ENCODE peak calls at places on chromosomes 6 and 20, in five cellular contexts. A is HL-60, W is cardiac muscle cell, Y is endothelial cell, B is PC-9. V is an unnamed sample.

GRCh38 chr20:50314326-50314725 is 123.7 kb downstream of the CEBPB start:
- DNase-seq in A (no peak), W (no peak), Y (no peak), B (no peak), V (no peak)

GRCh38 chr6:14552891-14553290 is 435.3 kb downstream of the CD83 start:
- DNase-seq in A (no peak), W (no peak), Y (no peak), B (no peak), V (no peak)

GRCh38 chr6:83467620-83468036 is 36.8 kb upstream of the ME1 start:
- DNase-seq in A (peak), W (no peak), Y (no peak), B (no peak), V (no peak)

GRCh38 chr6:31723245-31723979 is at the start of gene MPIG6B:
- DNase-seq in A (no peak), W (no peak), Y (no peak), B (no peak), V (no peak)

GRCh38 chr6:27854421-27854820 is 57.8 kb downstream of the OR2B2 start:
- DNase-seq in A (no peak), W (no peak), Y (no peak), B (no peak), V (no peak)

GRCh38 chr20:47638851-47639250 is 137.2 kb downstream of the NCOA3 start:
- DNase-seq in A (no peak), W (no peak), Y (no peak), B (no peak), V (no peak)

GRCh38 chr6:169722362-169723199 is 1.7 kb downstream of the PHF10 start:
- DNase-seq in A (peak), W (peak), Y (peak), B (peak), V (peak)

GRCh38 chr6:84921891-84922290 is 157.5 kb upstream of the TBX18 start:
- DNase-seq in A (no peak), W (no peak), Y (no peak), B (no peak), V (peak)

GRCh38 chr6:51608932-51609331 is 478.5 kb downstream of the PKHD1 start:
- DNase-seq in A (no peak), W (no peak), Y (no peak), B (no peak), V (no peak)

DNA sequence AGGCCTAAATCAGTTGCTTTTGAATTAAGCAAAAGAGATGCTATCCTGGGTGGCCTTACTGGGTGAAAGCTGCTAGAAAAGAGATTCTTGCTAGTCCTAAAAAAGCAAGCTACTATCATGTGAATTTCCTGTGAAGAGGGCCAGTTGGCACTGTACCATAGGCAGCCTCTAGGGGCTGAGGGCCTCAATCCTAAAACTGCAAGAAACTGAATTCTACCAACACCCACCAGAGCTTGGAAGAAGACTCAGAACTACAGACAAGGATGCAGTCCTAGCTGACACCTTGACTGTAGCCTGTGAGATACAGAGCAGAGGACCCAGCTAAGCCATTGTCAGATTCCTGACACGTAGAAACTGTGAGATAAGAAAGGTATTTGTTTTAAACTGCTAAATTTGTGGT is 24.5 kb downstream of the CLIC5 start:
- DNase-seq in A (no peak), W (peak), Y (no peak), B (no peak), V (no peak)
- TF ChIP-seq CTCF in A (no peak), W (peak), Y (peak), B (no peak), V (no peak)

DNA sequence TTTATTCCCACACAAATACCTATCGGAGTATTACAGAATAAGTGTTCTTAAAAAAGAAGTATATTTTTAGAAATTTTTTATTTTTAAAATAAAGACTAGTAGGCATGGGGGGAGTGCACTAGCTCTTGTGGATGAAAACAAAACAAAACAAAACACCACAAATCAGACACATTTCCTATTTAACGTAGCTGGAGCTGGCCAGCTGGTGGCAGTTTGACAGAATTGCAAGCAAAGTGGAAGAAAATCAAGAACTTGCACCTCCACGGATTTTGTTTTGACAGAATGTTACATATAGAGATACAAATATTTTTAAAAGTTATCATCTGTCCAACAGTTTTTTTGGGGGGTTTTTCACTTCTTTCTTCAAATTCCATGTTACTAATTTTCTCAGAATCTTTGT is 63.6 kb upstream of the SNRPB2 start:
- DNase-seq in A (no peak), W (no peak), Y (no peak), B (no peak), V (no peak)
- TF ChIP-seq CTCF in A (no peak), W (no peak), Y (peak), B (no peak), V (peak)

GRCh38 chr20:36795691-36796090 is 22.1 kb upstream of the DSN1 start:
- DNase-seq in A (no peak), W (no peak), Y (no peak), B (no peak), V (no peak)

GRCh38 chr20:36794116-36794474 is 20.5 kb upstream of the DSN1 start:
- DNase-seq in A (no peak), W (no peak), Y (no peak), B (no peak), V (no peak)

GRCh38 chr20:36793294-36794115 is 19.9 kb upstream of the DSN1 start:
- DNase-seq in A (no peak), W (no peak), Y (no peak), B (no peak), V (no peak)

GRCh38 chr20:36791862-36792261 is 18.3 kb upstream of the DSN1 start:
- DNase-seq in A (no peak), W (no peak), Y (no peak), B (no peak), V (no peak)

GRCh38 chr20:36792422-36792821 is 18.9 kb upstream of the DSN1 start:
- DNase-seq in A (no peak), W (peak), Y (peak), B (peak), V (peak)
- TF ChIP-seq CTCF in A (no peak), W (peak), Y (no peak), B (peak), V (peak)

DNA sequence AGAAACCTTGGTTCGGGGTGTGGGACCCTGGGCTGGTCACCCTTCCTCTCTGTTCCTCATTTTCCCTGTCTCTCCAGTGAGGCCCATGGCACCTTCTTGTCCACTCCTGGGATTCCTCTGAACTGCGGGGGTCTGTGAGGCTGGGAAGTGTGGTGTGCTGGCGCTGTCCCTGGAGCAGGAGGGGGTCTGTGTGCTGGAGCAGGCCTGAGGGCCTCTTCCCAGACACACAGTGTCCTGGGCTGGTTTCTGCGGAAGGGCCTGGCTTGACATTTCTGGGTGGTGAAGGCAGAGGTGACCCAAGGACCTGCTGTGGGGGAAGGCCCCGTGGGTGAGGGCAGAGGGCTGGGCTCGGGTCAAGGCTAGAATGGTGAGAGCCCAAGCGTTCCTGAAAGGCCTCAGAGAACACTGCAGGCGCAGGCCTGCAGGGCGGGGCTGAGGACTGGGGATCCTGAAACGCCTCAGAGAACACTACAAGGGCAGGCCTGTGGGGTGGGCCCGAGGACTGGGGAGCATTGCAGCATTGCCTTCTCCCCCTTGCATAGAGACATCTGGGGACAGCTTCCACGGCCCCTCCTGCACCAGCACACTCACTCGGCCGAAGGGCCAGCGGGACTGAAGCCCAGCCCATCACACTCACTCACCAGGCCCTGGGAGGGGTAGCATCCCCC is 10.6 kb upstream of the BAK1 start:
- DNase-seq in A (no peak), W (no peak), Y (no peak), B (peak), V (peak)
- TF ChIP-seq CTCF in A (no peak), W (no peak), Y (no peak), B (no peak), V (no peak)

GRCh38 chr6:134828641-134829040 is 121.3 kb downstream of the ALDH8A1 start:
- DNase-seq in A (no peak), W (no peak), Y (no peak), B (no peak), V (no peak)
- TF ChIP-seq CTCF in A (no peak), W (no peak), Y (no peak), B (no peak), V (no peak)

GRCh38 chr6:109059591-109060021 is 35.0 kb downstream of the SESN1 start:
- DNase-seq in A (no peak), W (peak), Y (no peak), B (no peak), V (peak)
- TF ChIP-seq CTCF in A (no peak), W (peak), Y (no peak), B (peak), V (peak)